ENCODE peak calls at places on chromosomes 6 and 20, in ten cellular contexts. A, U, B, L, T, X, P, Q, R and J are unnamed samples.

GRCh38 chr6:33091957-33092356 is 16.2 kb downstream of the HLA-DPB1 start:
- DNase-seq in U (no peak), R (peak; percentile 8), X (peak; percentile 51), P (peak; percentile 79), L (no peak), A (no peak), B (peak; percentile 32), Q (peak; percentile 30), T (no peak), J (peak; percentile 22)

GRCh38 chr6:16238057-16238657 is at the start of gene GMPR:
- DNase-seq in R (peak; percentile 65), Q (no peak), U (peak; percentile 88), X (peak; percentile 82), A (no peak), B (peak; percentile 71), L (peak; percentile 65), T (peak; percentile 56), P (peak; percentile 83), J (peak; percentile 79)

GRCh38 chr6:135087803-135088202 is 33.2 kb upstream of the HBS1L start:
- DNase-seq in R (no peak), A (no peak), Q (no peak), T (no peak), P (no peak), L (no peak), X (no peak), B (no peak), U (no peak), J (no peak)

GRCh38 chr6:135922746-135923145 is 71.2 kb downstream of the PDE7B start:
- DNase-seq in P (no peak), T (no peak), L (no peak), U (peak; percentile 70), Q (no peak), X (no peak), B (no peak), R (no peak), A (no peak), J (no peak)

GRCh38 chr6:100593522-100593921 is 128.8 kb upstream of the SIM1 start:
- DNase-seq in T (no peak), L (no peak), R (no peak), B (no peak), Q (no peak), U (no peak), X (no peak), A (no peak), P (no peak), J (no peak)

GRCh38 chr6:51654647-51655046 is 432.8 kb downstream of the PKHD1 start:
- DNase-seq in X (no peak), B (no peak), P (no peak), R (no peak), L (no peak), A (no peak), Q (no peak), U (no peak), T (no peak), J (no peak)

GRCh38 chr20:51969191-51969590 is 166.9 kb upstream of the SALL4 start:
- DNase-seq in U (no peak), Q (no peak), B (no peak), L (no peak), R (peak; percentile 18), P (no peak), T (no peak), A (no peak), X (no peak), J (no peak)

GRCh38 chr6:129646617-129647016 is 63.4 kb downstream of the ARHGAP18 start:
- DNase-seq in P (no peak), T (no peak), B (no peak), Q (no peak), L (no peak), X (no peak), A (no peak), U (no peak), R (no peak), J (no peak)

GRCh38 chr20:46393967-46394366 is 12.4 kb downstream of the ELMO2 start:
- DNase-seq in T (no peak), X (no peak), P (no peak), B (no peak), L (no peak), A (no peak), Q (no peak), R (no peak), U (no peak), J (no peak)

GRCh38 chr6:3259491-3259958 is 778 bp downstream of the PSMG4 start:
- DNase-seq in U (no peak), L (no peak), T (no peak), X (peak; percentile 49), P (peak; percentile 53), R (no peak), Q (peak; percentile 36), A (peak; percentile 25), B (peak; percentile 42), J (no peak)

DNA sequence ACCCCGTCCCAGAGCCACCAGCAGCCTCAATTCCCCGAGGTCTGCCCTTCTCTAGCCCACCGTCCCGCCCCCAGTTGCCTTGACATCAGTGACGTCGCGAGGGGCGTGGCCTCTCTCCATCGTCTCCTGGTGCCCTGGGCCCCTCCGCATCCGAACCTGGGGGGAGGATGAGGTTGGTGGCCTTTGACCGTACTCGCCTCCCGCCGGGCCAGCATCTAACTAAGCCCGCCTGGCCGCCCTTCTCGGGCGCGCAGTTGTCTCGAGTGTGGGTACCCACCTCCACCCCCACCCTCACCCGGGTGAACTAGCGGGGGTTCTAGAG is 5.5 kb upstream of the ARMC12 start:
- DNase-seq in B (peak; percentile 88), U (peak; percentile 97), Q (peak; percentile 89), P (peak; percentile 100), R (no peak), A (peak; percentile 81), T (peak; percentile 97), L (peak; percentile 88), X (peak; percentile 98), J (peak; percentile 94)
- TF ChIP-seq POLR2A in B (peak; percentile 70), U (peak; percentile 94), Q (no peak), P (peak; percentile 72), R (no peak), A (peak; percentile 17), T (peak; percentile 81), L (peak; percentile 58), X (peak; percentile 75), J (peak; percentile 80)

GRCh38 chr20:63627129-63627699 is 313 bp upstream of the GMEB2 start:
- DNase-seq in Q (peak; percentile 93), X (peak; percentile 97), T (peak; percentile 90), A (peak; percentile 94), B (peak; percentile 96), R (peak; percentile 87), P (peak; percentile 97), U (peak; percentile 97), L (peak; percentile 95), J (peak; percentile 94)
- TF ChIP-seq POLR2A in Q (peak; percentile 93), X (peak; percentile 83), T (peak; percentile 72), A (peak; percentile 73), B (peak; percentile 85), R (peak; percentile 45), P (peak; percentile 86), U (peak; percentile 81), L (no peak), J (peak; percentile 20)

DNA sequence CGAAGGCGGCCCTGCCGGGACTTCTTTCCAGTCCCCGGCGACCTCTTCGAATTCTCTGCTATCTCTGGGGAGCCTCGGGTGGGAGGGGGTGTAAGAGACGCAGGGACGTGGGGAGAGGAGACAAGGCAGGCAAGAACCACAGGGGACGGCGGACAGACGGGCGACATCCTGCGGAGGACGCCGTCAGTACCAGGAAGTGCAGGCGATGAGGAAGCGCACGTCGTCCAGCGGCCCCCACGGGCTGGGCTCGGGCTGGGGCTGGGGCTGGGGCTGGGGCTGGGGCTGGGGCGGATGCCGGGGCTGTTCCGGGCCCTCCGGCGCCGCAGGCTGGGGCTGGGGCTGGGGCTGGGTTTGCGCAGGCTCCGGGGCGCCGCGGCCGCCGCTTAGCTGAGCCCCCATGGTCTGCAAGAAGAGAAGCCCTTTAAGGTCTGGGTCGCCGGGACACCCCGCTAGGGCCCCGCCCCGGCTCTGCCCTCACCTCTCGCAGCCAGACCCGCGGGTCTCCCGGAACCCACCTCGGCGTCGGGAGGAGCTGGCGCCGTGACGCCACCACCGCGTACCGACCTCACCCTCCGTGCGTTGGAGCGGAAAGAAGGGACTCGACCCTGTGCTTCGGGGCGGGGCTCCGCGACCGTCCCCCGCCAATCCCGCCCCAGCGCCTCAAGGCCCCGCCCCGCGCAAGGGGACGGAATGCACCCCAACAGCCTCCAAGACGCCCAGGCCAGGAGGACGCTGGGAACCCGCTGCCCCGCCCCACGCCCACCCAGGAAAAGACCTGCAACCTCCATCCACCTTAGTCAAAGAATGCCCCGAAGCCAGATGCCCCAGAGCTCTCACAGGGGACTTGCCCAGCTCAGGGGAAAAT is at the start of gene MMP24OS:
- DNase-seq in B (peak; percentile 94), R (peak; percentile 66), A (peak; percentile 84), L (peak; percentile 93), T (peak; percentile 81), U (peak; percentile 95), P (peak; percentile 96), Q (no peak), X (peak; percentile 94), J (peak; percentile 94)
- TF ChIP-seq POLR2A in B (peak; percentile 93), R (peak; percentile 39), A (peak; percentile 90), L (peak; percentile 87), T (peak; percentile 96), U (peak; percentile 96), P (peak; percentile 97), Q (no peak), X (peak; percentile 96), J (peak; percentile 97)

GRCh38 chr6:156560476-156560875 is 216.7 kb upstream of the ARID1B start:
- DNase-seq in T (no peak), X (no peak), L (no peak), P (no peak), A (no peak), B (no peak), U (no peak), Q (no peak), R (no peak), J (no peak)

GRCh38 chr6:156556830-156557229 is 220.3 kb upstream of the ARID1B start:
- DNase-seq in U (no peak), Q (no peak), B (no peak), R (no peak), P (no peak), T (no peak), X (no peak), L (no peak), A (no peak), J (no peak)

GRCh38 chr6:156555117-156555516 is 222.1 kb upstream of the ARID1B start:
- DNase-seq in U (no peak), B (no peak), L (no peak), A (no peak), P (no peak), T (no peak), R (no peak), X (no peak), Q (no peak), J (no peak)

GRCh38 chr6:156559151-156559690 is 218.0 kb upstream of the ARID1B start:
- DNase-seq in R (no peak), B (no peak), Q (no peak), T (no peak), L (no peak), X (no peak), P (no peak), A (no peak), U (no peak), J (no peak)

DNA sequence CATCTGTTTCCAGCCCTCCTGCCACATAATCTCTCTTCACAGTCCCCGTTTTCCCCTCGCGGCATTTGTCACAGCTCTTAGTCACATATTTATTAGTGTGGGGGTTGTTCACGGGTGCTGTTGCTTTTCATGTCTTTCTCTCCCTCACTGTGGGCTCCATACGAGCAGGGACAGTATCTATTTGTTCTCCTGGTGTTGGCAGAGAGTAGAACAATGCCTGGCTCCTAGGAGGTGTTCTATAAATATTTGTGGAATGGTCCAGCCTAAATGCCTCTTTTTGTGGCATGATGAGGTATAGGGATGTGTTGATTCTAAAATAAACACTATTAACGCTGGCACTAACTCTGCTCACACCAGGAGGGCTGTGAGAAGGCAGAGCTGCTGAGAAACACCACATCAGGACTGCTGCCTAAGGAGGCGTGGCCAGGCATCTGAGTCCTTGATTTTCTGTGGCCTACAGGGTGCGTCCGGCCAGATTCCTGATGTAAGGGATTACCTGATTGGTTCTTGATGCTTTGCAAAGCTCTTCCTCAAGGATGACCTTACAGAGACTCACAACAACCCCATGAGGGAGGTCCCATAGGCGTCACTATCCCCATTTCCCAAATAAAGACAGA is 219.8 kb upstream of the ARID1B start:
- DNase-seq in X (no peak), Q (peak; percentile 26), R (no peak), A (no peak), P (no peak), U (peak; percentile 72), T (no peak), L (no peak), B (no peak), J (peak; percentile 39)
- TF ChIP-seq POLR2A in X (no peak), Q (no peak), R (no peak), A (no peak), P (no peak), U (no peak), T (no peak), L (no peak), B (no peak), J (no peak)